ENCODE peak calls at places on chromosomes 12 and 14, in eight cellular contexts. I is gastrocnemius medialis, X is breast epithelium, G is IMR-90, E is A549, K is stomach, D is ovary, Z is transverse colon. C is an unnamed sample.
A peak's percentile ranks its signal among the peaks of the same experiment; 100 is the strongest.

GRCh38 chr14:52068741-52069616 is at the start of gene NID2:
- DNase-seq in I (peak; percentile 50), X (peak; percentile 45), G (peak; percentile 95), E (peak; percentile 77), K (peak; percentile 51), D (peak; percentile 94), Z (peak; percentile 82), C (peak; percentile 52)

GRCh38 chr14:54355698-54356097 is 41.1 kb upstream of the CDKN3 start:
- DNase-seq in I (no peak), X (no peak), G (no peak), E (no peak), K (no peak), D (no peak), Z (no peak), C (no peak)

GRCh38 chr12:75177997-75178396 is 31.6 kb downstream of the KCNC2 start:
- DNase-seq in I (no peak), X (no peak), G (peak; percentile 95), E (peak; percentile 66), K (no peak), D (no peak), Z (no peak), C (no peak)

GRCh38 chr12:57755454-57756372 is 810 bp downstream of the MARCHF9 start:
- DNase-seq in I (no peak), X (no peak), G (no peak), E (no peak), K (peak; percentile 67), D (peak; percentile 59), Z (peak; percentile 70), C (peak; percentile 57)

GRCh38 chr14:61720302-61720677 is 25.0 kb downstream of the HIF1A start:
- DNase-seq in I (no peak), X (no peak), G (no peak), E (no peak), K (no peak), D (no peak), Z (no peak), C (no peak)

GRCh38 chr12:30438526-30439120 is 257.0 kb downstream of the IPO8 start:
- DNase-seq in I (no peak), X (no peak), G (no peak), E (no peak), K (no peak), D (no peak), Z (no peak), C (no peak)

GRCh38 chr12:122825773-122826724 is 9.2 kb upstream of the HIP1R start:
- DNase-seq in I (no peak), X (no peak), G (no peak), E (peak; percentile 58), K (no peak), D (no peak), Z (no peak), C (no peak)

GRCh38 chr14:28102814-28103213 is 663.8 kb upstream of the FOXG1 start:
- DNase-seq in I (no peak), X (no peak), G (no peak), E (no peak), K (no peak), D (no peak), Z (no peak), C (no peak)

GRCh38 chr12:43312991-43313505 is 239.0 kb downstream of the ADAMTS20 start:
- DNase-seq in I (no peak), X (no peak), G (no peak), E (no peak), K (no peak), D (no peak), Z (no peak), C (no peak)

GRCh38 chr14:51236314-51236713 is 3.7 kb upstream of the TMX1 start:
- DNase-seq in I (no peak), X (no peak), G (peak; percentile 47), E (no peak), K (no peak), D (no peak), Z (no peak), C (no peak)

GRCh38 chr12:131489718-131490117 is 221.2 kb upstream of the SFSWAP start:
- DNase-seq in I (no peak), X (no peak), G (no peak), E (no peak), K (no peak), D (no peak), Z (no peak), C (peak; percentile 6)

GRCh38 chr14:91231446-91231845 is 13.1 kb downstream of the GPR68 start:
- DNase-seq in I (no peak), X (no peak), G (peak; percentile 15), E (no peak), K (no peak), D (no peak), Z (no peak), C (no peak)

GRCh38 chr14:67411375-67411774 is 590 bp downstream of the PLEK2 start:
- DNase-seq in I (no peak), X (no peak), G (no peak), E (no peak), K (no peak), D (no peak), Z (no peak), C (no peak)

GRCh38 chr12:89346741-89347324 is 5.5 kb downstream of the DUSP6 start:
- DNase-seq in I (peak; percentile 14), X (no peak), G (peak; percentile 77), E (no peak), K (no peak), D (no peak), Z (no peak), C (no peak)

GRCh38 chr14:92719421-92719820 is 29.0 kb downstream of the LGMN start:
- DNase-seq in I (no peak), X (no peak), G (peak; percentile 57), E (no peak), K (no peak), D (no peak), Z (no peak), C (no peak)

GRCh38 chr12:6056406-6057211 is 67.9 kb downstream of the VWF start:
- DNase-seq in I (no peak), X (no peak), G (no peak), E (peak; percentile 39), K (no peak), D (no peak), Z (no peak), C (no peak)

GRCh38 chr12:13071305-13072280 is 27.4 kb downstream of the FAM234B start:
- DNase-seq in I (no peak), X (no peak), G (no peak), E (no peak), K (no peak), D (no peak), Z (no peak), C (no peak)

GRCh38 chr12:106235770-106236169 is 12.1 kb downstream of the CKAP4 start:
- DNase-seq in I (no peak), X (no peak), G (no peak), E (no peak), K (no peak), D (no peak), Z (no peak), C (no peak)

DNA sequence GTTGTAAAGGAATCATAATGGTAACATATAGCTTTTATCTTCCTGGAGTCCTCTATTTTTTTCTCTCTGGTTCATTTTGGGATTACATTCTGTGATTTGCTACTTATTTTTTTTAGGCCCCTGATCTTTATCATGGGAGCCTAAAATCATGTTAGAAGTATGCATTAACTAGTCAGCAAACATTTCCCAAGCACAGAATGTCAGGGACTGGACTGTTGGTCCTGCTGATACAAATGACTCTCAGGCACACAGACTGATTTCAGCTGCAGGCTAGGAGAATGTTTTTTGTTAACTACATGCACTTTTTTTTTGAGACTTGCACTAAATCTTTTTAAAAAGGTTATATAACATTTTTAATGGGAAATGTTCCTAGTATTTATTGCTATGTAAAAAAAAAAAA is 131.1 kb downstream of the ACSS3 start:
- DNase-seq in I (no peak), X (no peak), G (peak; percentile 8), E (no peak), K (no peak), D (no peak), Z (no peak), C (no peak)
- H3K4me1 ChIP-seq in I (no peaks in the 10 kb centered on the region), X (no peaks in the 10 kb centered on the region), G (no peaks in the 10 kb centered on the region), E (no peaks in the 10 kb centered on the region), K (no peaks in the 10 kb centered on the region), D (peaks cover 13% of the 10 kb centered on the region), Z (peaks cover 15% of the 10 kb centered on the region), C (peaks cover 18% of the 10 kb centered on the region)

GRCh38 chr14:63200035-63200740 is 4.1 kb upstream of the RHOJ start:
- DNase-seq in I (peak; percentile 13), X (no peak), G (no peak), E (no peak), K (no peak), D (no peak), Z (no peak), C (no peak)
- TF ChIP-seq POLR2A in I (no peak), X (no peak), G (no peak), E (no peak), K (no peak), D (no peak), Z (no peak), C (no peak)

GRCh38 chr12:11856971-11857370 is 207.5 kb downstream of the ETV6 start:
- DNase-seq in I (no peak), X (peak; percentile 40), G (no peak), E (no peak), K (no peak), D (no peak), Z (no peak), C (no peak)
- H3K4me1 ChIP-seq in I (peaks cover 6% of the 10 kb centered on the region), X (peaks cover 2% of the 10 kb centered on the region), G (peaks cover 2% of the 10 kb centered on the region), E (no peaks in the 10 kb centered on the region), K (peaks cover 18% of the 10 kb centered on the region), D (no peaks in the 10 kb centered on the region), Z (peaks cover under 1% of the 10 kb centered on the region), C (peaks cover 7% of the 10 kb centered on the region)

GRCh38 chr12:51950682-51951198 is 759 bp upstream of the ACVR1B start:
- DNase-seq in I (no peak), X (no peak), G (no peak), E (no peak), K (no peak), D (no peak), Z (no peak), C (no peak)

GRCh38 chr12:51953011-51953568 is 1.6 kb downstream of the ACVR1B start:
- DNase-seq in I (no peak), X (no peak), G (no peak), E (no peak), K (no peak), D (no peak), Z (no peak), C (peak; percentile 42)

GRCh38 chr12:51951843-51952722 is 584 bp downstream of the ACVR1B start:
- DNase-seq in I (peak; percentile 24), X (no peak), G (no peak), E (no peak), K (no peak), D (peak; percentile 70), Z (peak; percentile 26), C (peak; percentile 35)

GRCh38 chr12:51949342-51950030 is 2.0 kb upstream of the ACVR1B start:
- DNase-seq in I (no peak), X (no peak), G (no peak), E (no peak), K (no peak), D (no peak), Z (no peak), C (no peak)

DNA sequence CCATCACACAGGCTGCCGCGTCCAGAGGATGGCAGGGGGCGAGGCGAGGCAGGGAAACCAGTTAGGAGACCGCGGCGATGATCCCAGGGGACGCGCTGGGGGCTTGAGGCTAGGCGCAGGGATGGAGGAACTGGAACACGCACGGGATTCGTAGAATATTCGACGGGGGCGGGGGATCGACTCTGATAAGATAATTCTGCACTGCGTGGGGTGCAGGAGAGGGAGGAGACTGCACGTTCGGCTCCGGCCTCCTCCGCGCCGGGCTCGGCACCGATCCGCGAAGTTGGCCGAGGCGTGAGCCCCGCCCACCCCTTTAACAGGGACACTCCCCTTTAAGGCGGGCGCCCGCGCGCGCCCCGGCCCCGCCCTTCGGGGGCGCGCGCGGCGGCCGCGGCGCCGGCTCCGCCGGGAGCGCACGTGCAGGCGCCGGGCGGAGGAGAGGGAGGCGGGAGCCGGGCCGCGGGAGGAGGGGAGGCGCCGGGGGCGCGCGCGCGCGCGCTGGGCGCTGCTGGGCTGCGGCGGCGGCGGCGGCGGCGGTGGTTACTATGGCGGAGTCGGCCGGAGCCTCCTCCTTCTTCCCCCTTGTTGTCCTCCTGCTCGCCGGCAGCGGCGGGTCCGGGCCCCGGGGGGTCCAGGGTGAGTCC is at the start of gene ACVR1B:
- DNase-seq in I (peak; percentile 77), X (peak; percentile 88), G (peak; percentile 90), E (peak; percentile 90), K (peak; percentile 95), D (peak; percentile 91), Z (peak; percentile 94), C (peak; percentile 95)
- TF ChIP-seq POLR2A in I (peak; percentile 89), X (no peak), G (no peak), E (peak; percentile 46), K (no peak), D (peak; percentile 28), Z (peak; percentile 58), C (peak; percentile 63)